ENCODE peak calls at places on chromosomes 16 and 17, in four cellular contexts. I is K562, W is GM12878, D is HL-60. V is an unnamed sample.

GRCh38 chr16:58339452-58339938 is 44.7 kb upstream of the PRSS54 start:
- DNase-seq in I (no peak), W (no peak), D (no peak), V (no peak)

GRCh38 chr17:57608369-57609124 is 136.6 kb downstream of the CCDC182 start:
- DNase-seq in I (no peak), W (no peak), D (no peak), V (no peak)

GRCh38 chr17:82794781-82795505 is 43.1 kb downstream of the TBCD start:
- DNase-seq in I (no peak), W (no peak), D (no peak), V (no peak)

GRCh38 chr16:25747160-25747758 is 55.5 kb downstream of the HS3ST4 start:
- DNase-seq in I (peak), W (no peak), D (no peak), V (no peak)

GRCh38 chr16:87464691-87465300 is 28.0 kb downstream of the ZCCHC14 start:
- DNase-seq in I (peak), W (no peak), D (peak), V (peak)

GRCh38 chr17:39231587-39232551 is 6.1 kb upstream of the STAC2 start:
- DNase-seq in I (peak), W (no peak), D (peak), V (peak)

GRCh38 chr17:36534117-36534880 is at the start of gene MYO19:
- DNase-seq in I (peak), W (peak), D (peak), V (peak)

GRCh38 chr16:73418051-73418450 is 370.1 kb upstream of the ZFHX3 start:
- DNase-seq in I (no peak), W (no peak), D (no peak), V (no peak)

GRCh38 chr16:1125471-1125870 is 27.4 kb upstream of the CACNA1H start:
- DNase-seq in I (peak), W (no peak), D (no peak), V (peak)

GRCh38 chr17:59097876-59098275 is 8.8 kb downstream of the TRIM37 start:
- DNase-seq in I (no peak), W (no peak), D (no peak), V (no peak)

GRCh38 chr17:34464812-34465211 is 101.8 kb upstream of the CCL1 start:
- DNase-seq in I (no peak), W (no peak), D (no peak), V (no peak)

GRCh38 chr17:74443516-74444296 is 11.8 kb downstream of the GPRC5C start:
- DNase-seq in I (no peak), W (no peak), D (no peak), V (no peak)

GRCh38 chr16:34078697-34079096 is 619.3 kb downstream of the TP53TG3F start:
- DNase-seq in I (no peak), W (no peak), D (no peak), V (no peak)

GRCh38 chr16:78415669-78416068 is 316.2 kb downstream of the WWOX start:
- DNase-seq in I (no peak), W (no peak), D (no peak), V (no peak)

GRCh38 chr17:2181206-2181983 is 122.2 kb downstream of the SMG6 start:
- DNase-seq in I (no peak), W (no peak), D (no peak), V (no peak)

GRCh38 chr16:2149630-2150417 is 1.4 kb downstream of the RAB26 start:
- DNase-seq in I (peak), W (no peak), D (peak), V (no peak)

GRCh38 chr17:40450175-40450574 is 6.9 kb downstream of the IGFBP4 start:
- DNase-seq in I (peak), W (no peak), D (peak), V (no peak)

GRCh38 chr17:45282683-45283644 is 21.1 kb upstream of the SPATA32 start:
- DNase-seq in I (no peak), W (no peak), D (no peak), V (no peak)

GRCh38 chr16:15041260-15042011 is 14.4 kb downstream of the NTAN1 start:
- DNase-seq in I (peak), W (no peak), D (peak), V (no peak)

GRCh38 chr17:44832821-44833220 is 2.7 kb upstream of the GJC1 start:
- DNase-seq in I (no peak), W (no peak), D (no peak), V (no peak)

GRCh38 chr16:9091867-9092281 is 430 bp downstream of the HAPSTR1 start:
- DNase-seq in I (no peak), W (no peak), D (peak), V (peak)

GRCh38 chr16:66511615-66512500 is 38.1 kb downstream of the TK2 start:
- DNase-seq in I (peak), W (no peak), D (no peak), V (no peak)

GRCh38 chr16:67942200-67942509 is 1.8 kb downstream of the LCAT start:
- DNase-seq in I (peak), W (no peak), D (peak), V (peak)

GRCh38 chr17:53353919-53354351 is 468.8 kb upstream of the KIF2B start:
- DNase-seq in I (no peak), W (no peak), D (no peak), V (no peak)

GRCh38 chr16:13883881-13884280 is 36.1 kb upstream of the ERCC4 start:
- DNase-seq in I (no peak), W (no peak), D (no peak), V (no peak)

GRCh38 chr17:36779550-36779949 is 157.7 kb upstream of the LHX1 start:
- DNase-seq in I (no peak), W (no peak), D (no peak), V (no peak)

GRCh38 chr16:22183901-22184614 is 21.8 kb downstream of the SDR42E2 start:
- DNase-seq in I (peak), W (no peak), D (no peak), V (no peak)

GRCh38 chr16:83351846-83352245 is 455.9 kb upstream of the HSBP1 start:
- DNase-seq in I (no peak), W (no peak), D (no peak), V (no peak)

GRCh38 chr17:10294162-10294561 is 78.6 kb downstream of the MYH13 start:
- DNase-seq in I (no peak), W (peak), D (no peak), V (no peak)

GRCh38 chr16:10935491-10935890 is 6.8 kb downstream of the DEXI start:
- DNase-seq in I (no peak), W (no peak), D (no peak), V (no peak)
- TF ChIP-seq SPI1 in I (no peak), W (no peak), D (no peak), V (no peak)

DNA sequence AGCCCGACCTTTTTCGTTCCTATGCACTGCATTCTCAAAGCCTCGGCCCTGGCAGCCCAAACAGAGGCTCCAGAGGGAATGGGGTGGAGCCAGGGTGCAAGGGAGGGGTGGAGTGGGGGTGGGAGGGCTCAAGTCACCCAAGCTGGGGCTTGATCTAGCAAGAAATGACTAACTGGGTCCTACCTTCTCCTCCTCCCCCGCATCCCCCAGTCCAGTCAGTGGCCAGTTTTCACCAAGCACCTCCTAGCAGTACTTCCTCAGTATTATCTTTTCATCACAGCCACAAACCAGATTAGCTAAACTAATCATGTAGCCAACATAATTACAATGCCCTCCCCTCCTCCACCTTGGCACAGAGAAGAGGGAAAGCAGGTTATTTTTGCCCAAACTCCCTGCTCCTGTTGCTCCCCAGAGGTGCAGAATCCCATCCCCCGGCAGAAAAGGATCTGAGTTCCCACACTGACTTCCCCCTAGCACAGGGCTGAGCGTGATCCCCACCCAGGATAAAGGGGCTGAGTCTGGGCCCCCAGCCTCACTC is 2.2 kb downstream of the JUP start:
- DNase-seq in I (peak), W (no peak), D (peak), V (no peak)
- TF ChIP-seq SPI1 in I (peak), W (no peak), D (no peak), V (peak)

GRCh38 chr17:81282876-81283275 is 12.2 kb downstream of the SLC38A10 start:
- DNase-seq in I (no peak), W (no peak), D (no peak), V (no peak)
- TF ChIP-seq SPI1 in I (no peak), W (no peak), D (no peak), V (no peak)

GRCh38 chr17:68450391-68450790 is 6.9 kb downstream of the WIPI1 start:
- DNase-seq in I (no peak), W (no peak), D (no peak), V (no peak)

GRCh38 chr17:68450801-68451200 is 6.5 kb downstream of the WIPI1 start:
- DNase-seq in I (no peak), W (no peak), D (no peak), V (no peak)

GRCh38 chr17:68451650-68452354 is 5.5 kb downstream of the WIPI1 start:
- DNase-seq in I (no peak), W (no peak), D (no peak), V (no peak)

GRCh38 chr17:68453991-68454665 is 3.2 kb downstream of the WIPI1 start:
- DNase-seq in I (no peak), W (no peak), D (no peak), V (no peak)

DNA sequence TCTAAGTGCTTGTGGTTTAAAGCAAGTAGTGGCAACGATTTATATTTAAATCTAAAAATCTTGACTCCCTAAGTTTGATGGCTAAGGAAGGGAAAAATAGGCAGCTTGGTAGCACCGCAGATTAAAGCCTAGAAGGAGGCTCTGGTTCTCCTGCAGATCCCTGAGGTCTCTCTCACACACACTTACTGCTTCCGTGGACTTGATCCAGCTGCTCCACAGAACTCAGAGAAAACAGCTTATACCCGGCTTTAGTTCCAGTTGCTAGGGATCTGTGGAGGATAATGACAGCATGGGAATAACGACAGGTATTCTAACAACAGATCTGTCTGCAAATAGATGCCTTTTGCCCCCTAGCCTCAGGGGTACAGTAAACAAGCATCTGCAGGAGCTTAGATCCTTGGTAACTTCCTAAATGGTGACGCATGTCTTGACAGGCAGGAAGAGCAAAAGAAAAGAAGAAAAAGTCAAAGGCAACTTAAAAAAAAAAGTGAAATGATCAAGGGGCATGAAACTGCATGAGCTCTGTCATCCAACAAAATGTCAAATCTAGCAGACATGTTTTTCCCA is 4.5 kb downstream of the WIPI1 start:
- DNase-seq in I (no peak), W (no peak), D (no peak), V (no peak)
- TF ChIP-seq SPI1 in I (no peak), W (no peak), D (no peak), V (no peak)

GRCh38 chr16:89119161-89119621 is 25.5 kb downstream of the ACSF3 start:
- DNase-seq in I (no peak), W (no peak), D (peak), V (no peak)
- TF ChIP-seq SPI1 in I (no peak), W (no peak), D (peak), V (no peak)

GRCh38 chr16:48413291-48413690 is 28.1 kb upstream of the SIAH1 start:
- DNase-seq in I (no peak), W (no peak), D (no peak), V (no peak)
- TF ChIP-seq SPI1 in I (no peak), W (no peak), D (no peak), V (no peak)

V was measured in GM12891.